ENCODE peak calls at places on chromosomes 5 and 9, in seven cellular contexts. One of them, this sample, is unnamed.

GRCh38 chr5:54226215-54226614 is 84.2 kb downstream of the ARL15 start:
- DNase-seq in IMR-90: no peak
- DNase-seq in lung: no peak
- DNase-seq in bronchial epithelial cell: no peak
- DNase-seq in left ventricle myocardium inferior: no peak
- DNase-seq in fibroblast of mammary gland: no peak
- DNase-seq in RWPE1: no peak
- DNase-seq in this sample: no peak

GRCh38 chr5:131610198-131611063 is 24.6 kb downstream of the RAPGEF6 start:
- DNase-seq in IMR-90: peak; percentile 95
- DNase-seq in lung: no peak
- DNase-seq in bronchial epithelial cell: peak; percentile 90
- DNase-seq in left ventricle myocardium inferior: no peak
- DNase-seq in fibroblast of mammary gland: peak; percentile 49
- DNase-seq in RWPE1: peak; percentile 74
- DNase-seq in this sample: no peak

GRCh38 chr5:93422652-93423332 is 158.2 kb downstream of the NR2F1-AS1 start:
- DNase-seq in IMR-90: no peak
- DNase-seq in lung: no peak
- DNase-seq in bronchial epithelial cell: no peak
- DNase-seq in left ventricle myocardium inferior: no peak
- DNase-seq in fibroblast of mammary gland: no peak
- DNase-seq in RWPE1: no peak
- DNase-seq in this sample: no peak

GRCh38 chr5:18380729-18381362 is 746.6 kb downstream of the TAF11L14 start:
- DNase-seq in IMR-90: no peak
- DNase-seq in lung: no peak
- DNase-seq in bronchial epithelial cell: peak; percentile 59
- DNase-seq in left ventricle myocardium inferior: no peak
- DNase-seq in fibroblast of mammary gland: no peak
- DNase-seq in RWPE1: no peak
- DNase-seq in this sample: no peak

GRCh38 chr9:120668399-120668798 is 45.9 kb downstream of the MEGF9 start:
- DNase-seq in IMR-90: no peak
- DNase-seq in lung: no peak
- DNase-seq in bronchial epithelial cell: no peak
- DNase-seq in left ventricle myocardium inferior: no peak
- DNase-seq in fibroblast of mammary gland: peak; percentile 6
- DNase-seq in RWPE1: no peak
- DNase-seq in this sample: no peak

GRCh38 chr5:102294996-102295395 is 1.1 kb downstream of the SLCO4C1 start:
- DNase-seq in IMR-90: no peak
- DNase-seq in lung: no peak
- DNase-seq in bronchial epithelial cell: no peak
- DNase-seq in left ventricle myocardium inferior: no peak
- DNase-seq in fibroblast of mammary gland: no peak
- DNase-seq in RWPE1: no peak
- DNase-seq in this sample: no peak

GRCh38 chr5:14351845-14352712 is 208.9 kb downstream of the TRIO start:
- DNase-seq in IMR-90: peak; percentile 70
- DNase-seq in lung: peak; percentile 61
- DNase-seq in bronchial epithelial cell: peak; percentile 54
- DNase-seq in left ventricle myocardium inferior: peak; percentile 66
- DNase-seq in fibroblast of mammary gland: peak; percentile 69
- DNase-seq in RWPE1: peak; percentile 68
- DNase-seq in this sample: peak; percentile 35

GRCh38 chr5:82748688-82749091 is 328.5 kb downstream of the TMEM167A start:
- DNase-seq in IMR-90: no peak
- DNase-seq in lung: no peak
- DNase-seq in bronchial epithelial cell: no peak
- DNase-seq in left ventricle myocardium inferior: no peak
- DNase-seq in fibroblast of mammary gland: no peak
- DNase-seq in RWPE1: no peak
- DNase-seq in this sample: no peak

GRCh38 chr9:134138292-134138691 is 2.4 kb downstream of the WDR5 start:
- DNase-seq in IMR-90: no peak
- DNase-seq in lung: no peak
- DNase-seq in bronchial epithelial cell: no peak
- DNase-seq in left ventricle myocardium inferior: no peak
- DNase-seq in fibroblast of mammary gland: no peak
- DNase-seq in RWPE1: no peak
- DNase-seq in this sample: no peak

GRCh38 chr5:38208782-38209378 is 49.5 kb upstream of the EGFLAM start:
- DNase-seq in IMR-90: peak; percentile 31
- DNase-seq in lung: no peak
- DNase-seq in bronchial epithelial cell: peak; percentile 58
- DNase-seq in left ventricle myocardium inferior: no peak
- DNase-seq in fibroblast of mammary gland: peak; percentile 55
- DNase-seq in RWPE1: peak; percentile 58
- DNase-seq in this sample: no peak

GRCh38 chr5:96601200-96601599 is 61.0 kb upstream of the CAST start:
- DNase-seq in IMR-90: no peak
- DNase-seq in lung: no peak
- DNase-seq in bronchial epithelial cell: no peak
- DNase-seq in left ventricle myocardium inferior: no peak
- DNase-seq in fibroblast of mammary gland: no peak
- DNase-seq in RWPE1: no peak
- DNase-seq in this sample: no peak

GRCh38 chr9:117034862-117035261 is 347.8 kb downstream of the TRIM32 start:
- DNase-seq in IMR-90: peak; percentile 2
- DNase-seq in lung: no peak
- DNase-seq in bronchial epithelial cell: peak; percentile 33
- DNase-seq in left ventricle myocardium inferior: no peak
- DNase-seq in fibroblast of mammary gland: no peak
- DNase-seq in RWPE1: peak; percentile 32
- DNase-seq in this sample: no peak

GRCh38 chr5:60487885-60488425 is 212.0 kb downstream of the DEPDC1B start:
- DNase-seq in IMR-90: no peak
- DNase-seq in lung: no peak
- DNase-seq in bronchial epithelial cell: peak; percentile 90
- DNase-seq in left ventricle myocardium inferior: no peak
- DNase-seq in fibroblast of mammary gland: peak; percentile 24
- DNase-seq in RWPE1: peak; percentile 64
- DNase-seq in this sample: no peak

GRCh38 chr5:2727620-2728019 is 23.9 kb downstream of the IRX2 start:
- DNase-seq in IMR-90: no peak
- DNase-seq in lung: no peak
- DNase-seq in bronchial epithelial cell: no peak
- DNase-seq in left ventricle myocardium inferior: no peak
- DNase-seq in fibroblast of mammary gland: no peak
- DNase-seq in RWPE1: no peak
- DNase-seq in this sample: no peak

GRCh38 chr5:69485471-69485870 is 7.1 kb upstream of the OCLN start:
- DNase-seq in IMR-90: no peak
- DNase-seq in lung: no peak
- DNase-seq in bronchial epithelial cell: no peak
- DNase-seq in left ventricle myocardium inferior: no peak
- DNase-seq in fibroblast of mammary gland: no peak
- DNase-seq in RWPE1: no peak
- DNase-seq in this sample: no peak

GRCh38 chr9:134188421-134189166 is 24.2 kb upstream of the RNU6ATAC start:
- DNase-seq in IMR-90: no peak
- DNase-seq in lung: no peak
- DNase-seq in bronchial epithelial cell: no peak
- DNase-seq in left ventricle myocardium inferior: no peak
- DNase-seq in fibroblast of mammary gland: no peak
- DNase-seq in RWPE1: no peak
- DNase-seq in this sample: no peak

GRCh38 chr9:137569609-137570203 is 9.0 kb downstream of the DPH7 start:
- DNase-seq in IMR-90: no peak
- DNase-seq in lung: no peak
- DNase-seq in bronchial epithelial cell: no peak
- DNase-seq in left ventricle myocardium inferior: no peak
- DNase-seq in fibroblast of mammary gland: no peak
- DNase-seq in RWPE1: no peak
- DNase-seq in this sample: no peak

GRCh38 chr9:73143606-73144328 is 7.9 kb upstream of the ANXA1 start:
- DNase-seq in IMR-90: peak; percentile 88
- DNase-seq in lung: no peak
- DNase-seq in bronchial epithelial cell: peak; percentile 93
- DNase-seq in left ventricle myocardium inferior: no peak
- DNase-seq in fibroblast of mammary gland: peak; percentile 75
- DNase-seq in RWPE1: peak; percentile 89
- DNase-seq in this sample: no peak

GRCh38 chr9:129058965-129059795 is 21.7 kb upstream of the DOLPP1 start:
- DNase-seq in IMR-90: peak; percentile 42
- DNase-seq in lung: no peak
- DNase-seq in bronchial epithelial cell: peak; percentile 39
- DNase-seq in left ventricle myocardium inferior: no peak
- DNase-seq in fibroblast of mammary gland: peak; percentile 81
- DNase-seq in RWPE1: peak; percentile 76
- DNase-seq in this sample: no peak

GRCh38 chr9:97563458-97564135 is 62.1 kb downstream of the TMOD1 start:
- DNase-seq in IMR-90: no peak
- DNase-seq in lung: no peak
- DNase-seq in bronchial epithelial cell: no peak
- DNase-seq in left ventricle myocardium inferior: no peak
- DNase-seq in fibroblast of mammary gland: peak; percentile 26
- DNase-seq in RWPE1: no peak
- DNase-seq in this sample: no peak

GRCh38 chr9:108933641-108934322 is at the start of gene ELP1:
- DNase-seq in IMR-90: peak; percentile 94
- DNase-seq in lung: peak; percentile 93
- DNase-seq in bronchial epithelial cell: peak; percentile 90
- DNase-seq in left ventricle myocardium inferior: peak; percentile 94
- DNase-seq in fibroblast of mammary gland: peak; percentile 93
- DNase-seq in RWPE1: peak; percentile 98
- DNase-seq in this sample: peak; percentile 78
- TF ChIP-seq CTCF in IMR-90: peak; percentile 48
- TF ChIP-seq CTCF in lung: peak; percentile 21
- TF ChIP-seq CTCF in bronchial epithelial cell: peak; percentile 56
- TF ChIP-seq CTCF in left ventricle myocardium inferior: peak; percentile 40
- TF ChIP-seq CTCF in fibroblast of mammary gland: no peak
- TF ChIP-seq CTCF in RWPE1: peak; percentile 61
- TF ChIP-seq CTCF in this sample: peak; percentile 39

DNA sequence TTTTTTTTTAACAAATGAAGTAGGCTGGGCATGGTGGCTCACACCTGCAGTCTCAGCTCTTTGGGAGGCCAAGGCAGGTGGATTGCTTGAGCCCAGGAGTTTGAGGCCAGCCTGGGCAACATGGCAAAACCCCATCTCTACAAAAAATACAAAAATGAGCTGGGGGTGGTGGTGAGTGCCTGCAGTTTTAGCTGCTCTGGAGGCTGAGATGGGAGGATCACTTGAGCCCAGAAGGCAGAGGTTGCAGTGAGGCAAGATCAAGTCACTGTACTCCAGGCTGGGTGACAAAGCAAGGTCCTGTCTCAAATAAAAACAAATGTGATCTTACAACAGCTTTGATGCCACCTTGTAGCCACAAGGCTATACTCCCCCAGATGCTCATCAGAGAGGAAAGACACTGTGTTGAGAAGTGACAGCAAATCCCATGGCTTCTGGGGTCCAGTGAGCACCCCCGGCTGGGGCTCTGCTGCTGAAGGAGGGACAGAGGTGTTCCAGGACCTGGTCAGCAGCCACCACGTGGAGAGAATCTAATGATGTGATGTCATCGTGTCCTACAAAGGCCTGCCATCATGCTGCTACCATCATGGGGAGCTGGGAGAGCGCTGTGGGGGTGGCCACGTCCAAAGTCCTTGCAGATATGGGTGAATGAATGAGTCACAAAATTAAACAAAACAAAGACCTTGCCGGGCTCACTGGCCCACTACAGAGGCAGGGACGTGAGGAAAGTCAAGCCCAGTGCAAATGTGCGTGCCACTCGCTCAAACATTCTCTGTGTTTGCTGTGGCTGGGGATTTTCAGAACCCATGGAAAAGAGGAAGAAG is 60.7 kb downstream of the PRRT1B start:
- DNase-seq in IMR-90: peak; percentile 73
- DNase-seq in lung: no peak
- DNase-seq in bronchial epithelial cell: no peak
- DNase-seq in left ventricle myocardium inferior: no peak
- DNase-seq in fibroblast of mammary gland: no peak
- DNase-seq in RWPE1: no peak
- DNase-seq in this sample: no peak
- TF ChIP-seq CTCF in IMR-90: no peak
- TF ChIP-seq CTCF in lung: no peak
- TF ChIP-seq CTCF in bronchial epithelial cell: no peak
- TF ChIP-seq CTCF in left ventricle myocardium inferior: no peak
- TF ChIP-seq CTCF in fibroblast of mammary gland: no peak
- TF ChIP-seq CTCF in RWPE1: no peak
- TF ChIP-seq CTCF in this sample: no peak

GRCh38 chr9:19087601-19088000 is 15.1 kb downstream of the HAUS6 start:
- DNase-seq in IMR-90: peak; percentile 59
- DNase-seq in lung: no peak
- DNase-seq in bronchial epithelial cell: peak; percentile 65
- DNase-seq in left ventricle myocardium inferior: no peak
- DNase-seq in fibroblast of mammary gland: peak; percentile 81
- DNase-seq in RWPE1: no peak
- DNase-seq in this sample: no peak

DNA sequence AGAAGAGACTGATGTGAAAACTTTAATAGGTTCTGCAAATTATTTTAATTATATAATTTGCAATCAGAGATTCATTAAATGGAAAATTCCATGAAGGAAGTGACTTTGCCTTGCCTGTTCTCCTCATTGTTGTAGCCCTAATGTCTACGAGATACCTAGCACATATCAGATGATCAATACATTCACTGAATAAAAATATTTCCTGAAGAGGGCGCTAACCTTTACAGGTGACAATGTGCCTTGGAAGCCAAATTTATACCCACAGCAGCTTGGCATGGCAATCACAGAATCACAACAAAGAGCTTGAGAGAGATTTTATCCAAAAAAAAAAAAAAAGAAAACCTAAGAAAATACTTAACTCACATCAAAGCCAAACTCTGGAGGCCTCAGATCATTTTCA is 17.4 kb downstream of the HAUS6 start:
- DNase-seq in IMR-90: no peak
- DNase-seq in lung: no peak
- DNase-seq in bronchial epithelial cell: peak; percentile 46
- DNase-seq in left ventricle myocardium inferior: no peak
- DNase-seq in fibroblast of mammary gland: peak; percentile 18
- DNase-seq in RWPE1: peak; percentile 9
- DNase-seq in this sample: no peak
- TF ChIP-seq CTCF in IMR-90: peak; percentile 19
- TF ChIP-seq CTCF in lung: no peak
- TF ChIP-seq CTCF in bronchial epithelial cell: peak; percentile 37
- TF ChIP-seq CTCF in left ventricle myocardium inferior: peak; percentile 38
- TF ChIP-seq CTCF in fibroblast of mammary gland: peak; percentile 21
- TF ChIP-seq CTCF in RWPE1: peak; percentile 62
- TF ChIP-seq CTCF in this sample: peak; percentile 13

GRCh38 chr9:105921057-105921721 is 226.8 kb downstream of the TMEM38B start:
- DNase-seq in IMR-90: no peak
- DNase-seq in lung: no peak
- DNase-seq in bronchial epithelial cell: no peak
- DNase-seq in left ventricle myocardium inferior: no peak
- DNase-seq in fibroblast of mammary gland: no peak
- DNase-seq in RWPE1: no peak
- DNase-seq in this sample: no peak
- TF ChIP-seq CTCF in IMR-90: no peak
- TF ChIP-seq CTCF in lung: no peak
- TF ChIP-seq CTCF in bronchial epithelial cell: no peak
- TF ChIP-seq CTCF in left ventricle myocardium inferior: no peak
- TF ChIP-seq CTCF in fibroblast of mammary gland: no peak
- TF ChIP-seq CTCF in RWPE1: no peak
- TF ChIP-seq CTCF in this sample: no peak

GRCh38 chr5:8993031-8993430 is 552.8 kb downstream of the SEMA5A start:
- DNase-seq in IMR-90: no peak
- DNase-seq in lung: no peak
- DNase-seq in bronchial epithelial cell: peak; percentile 43
- DNase-seq in left ventricle myocardium inferior: no peak
- DNase-seq in fibroblast of mammary gland: peak; percentile 34
- DNase-seq in RWPE1: no peak
- DNase-seq in this sample: no peak
- TF ChIP-seq CTCF in IMR-90: peak; percentile 40
- TF ChIP-seq CTCF in lung: no peak
- TF ChIP-seq CTCF in bronchial epithelial cell: peak; percentile 56
- TF ChIP-seq CTCF in left ventricle myocardium inferior: no peak
- TF ChIP-seq CTCF in fibroblast of mammary gland: peak; percentile 51
- TF ChIP-seq CTCF in RWPE1: peak; percentile 46
- TF ChIP-seq CTCF in this sample: peak; percentile 30